ENCODE peak calls at places on chromosome 11, in seven cellular contexts. T is cardiac septum, L is psoas muscle, O is Ammon's horn, S is RCC 7860, Q is heart right ventricle, Z is cardiac muscle cell. E is an unnamed sample.

GRCh38 chr11:125315088-125315740 is 150.7 kb downstream of the PKNOX2 start:
- DNase-seq in Q (peak), Z (no peak), L (peak), O (no peak), T (peak), S (no peak), E (peak)

GRCh38 chr11:118883368-118884071 is at the start of gene CXCR5:
- DNase-seq in Z (no peak), L (no peak), T (no peak), O (no peak), S (peak), Q (no peak), E (no peak)

GRCh38 chr11:73322111-73322985 is 14.3 kb downstream of the ARHGEF17 start:
- DNase-seq in L (no peak), Q (no peak), T (no peak), Z (no peak), S (no peak), O (no peak), E (no peak)

GRCh38 chr11:44269369-44270351 is 40.3 kb downstream of the ALX4 start:
- DNase-seq in S (no peak), O (no peak), T (peak), Z (no peak), Q (no peak), L (no peak), E (peak)

GRCh38 chr11:409600-410471 is 5.0 kb downstream of the SIGIRR start:
- DNase-seq in O (no peak), Z (no peak), T (no peak), L (no peak), Q (no peak), S (peak), E (peak)

GRCh38 chr11:71298016-71298550 is 45.7 kb upstream of the SHANK2 start:
- DNase-seq in T (no peak), S (no peak), Z (no peak), Q (no peak), O (no peak), L (no peak), E (no peak)

GRCh38 chr11:67178878-67179277 is 59.8 kb downstream of the KDM2A start:
- DNase-seq in Z (no peak), T (no peak), O (no peak), L (no peak), Q (no peak), S (no peak), E (no peak)

GRCh38 chr11:116078101-116078561 is 573.9 kb upstream of the CADM1 start:
- DNase-seq in L (no peak), O (no peak), Q (no peak), T (no peak), Z (peak), S (peak), E (no peak)

GRCh38 chr11:95239871-95240648 is 9.1 kb upstream of the SESN3 start:
- DNase-seq in L (no peak), O (no peak), S (no peak), Q (no peak), Z (no peak), T (no peak), E (no peak)

GRCh38 chr11:132973686-132974085 is 558.6 kb downstream of the OPCML start:
- DNase-seq in T (no peak), Z (no peak), L (no peak), O (no peak), Q (no peak), S (no peak), E (no peak)

GRCh38 chr11:62923634-62924411 is 2.7 kb upstream of the CHRM1 start:
- DNase-seq in Z (peak), T (peak), O (peak), S (no peak), L (no peak), Q (no peak), E (no peak)

GRCh38 chr11:110100476-110101240 is 7.5 kb downstream of the ZC3H12C start:
- DNase-seq in Z (no peak), Q (no peak), S (no peak), O (no peak), L (no peak), T (no peak), E (no peak)

GRCh38 chr11:47186937-47187681 is 875 bp upstream of the PACSIN3 start:
- DNase-seq in T (peak), Z (peak), S (no peak), O (peak), L (peak), Q (peak), E (peak)

GRCh38 chr11:66346476-66347424 is 679 bp downstream of the B4GAT1 start:
- DNase-seq in Z (no peak), L (no peak), S (no peak), Q (no peak), O (no peak), T (no peak), E (peak)

GRCh38 chr11:34366522-34366921 is 8.7 kb upstream of the ABTB2 start:
- DNase-seq in T (no peak), Z (no peak), L (no peak), Q (no peak), O (no peak), S (no peak), E (no peak)

GRCh38 chr11:67357831-67358555 is 4.6 kb upstream of the POLD4 start:
- DNase-seq in O (no peak), L (no peak), Q (no peak), T (no peak), S (peak), Z (no peak), E (no peak)

GRCh38 chr11:60995798-60996197 is 24.3 kb downstream of the CD6 start:
- DNase-seq in O (no peak), Q (no peak), S (no peak), Z (no peak), T (no peak), L (no peak), E (no peak)

GRCh38 chr11:110903830-110904229 is 191.6 kb upstream of the ARHGAP20 start:
- DNase-seq in O (no peak), L (no peak), Z (no peak), S (no peak), Q (no peak), T (no peak), E (no peak)

GRCh38 chr11:101022256-101022655 is 107.4 kb downstream of the PGR start:
- DNase-seq in O (no peak), T (no peak), Q (no peak), L (no peak), S (no peak), Z (no peak), E (no peak)

GRCh38 chr11:17531071-17531817 is 13.0 kb downstream of the USH1C start:
- DNase-seq in T (no peak), Z (no peak), O (no peak), Q (no peak), S (no peak), L (no peak), E (no peak)

GRCh38 chr11:96119211-96119610 is 195.3 kb upstream of the MTMR2 start:
- DNase-seq in Z (no peak), T (no peak), S (no peak), O (no peak), L (no peak), Q (no peak), E (no peak)

GRCh38 chr11:13150487-13150886 is 127.1 kb upstream of the BMAL1 start:
- DNase-seq in T (no peak), L (no peak), Q (no peak), S (no peak), O (no peak), Z (no peak), E (no peak)

GRCh38 chr11:101915811-101916291 is 471 bp downstream of the ANGPTL5 start:
- DNase-seq in L (no peak), T (no peak), Q (no peak), O (peak), Z (no peak), S (peak), E (no peak)

GRCh38 chr11:33507356-33507755 is 193.3 kb downstream of the C11orf91 start:
- DNase-seq in Z (no peak), Q (no peak), T (no peak), S (no peak), O (no peak), L (no peak), E (no peak)

E was measured in right cardiac atrium.